ENCODE peak calls at places on chromosome 7, in ten cellular contexts. O, Z, W, C, L, A, H, N, K and T are unnamed samples.
A peak's percentile ranks its signal among the peaks of the same experiment; 100 is the strongest.

GRCh38 chr7:153422291-153423189 is 629.7 kb upstream of the DPP6 start:
- DNase-seq in O (no peak), Z (no peak), W (no peak), C (no peak), L (no peak), A (no peak), H (peak; percentile 44), N (no peak), K (no peak), T (no peak)

GRCh38 chr7:150740053-150740452 is 2.8 kb downstream of the GIMAP5 start:
- DNase-seq in O (no peak), Z (no peak), W (no peak), C (no peak), L (no peak), A (no peak), H (no peak), N (peak; percentile 36), K (no peak), T (no peak)

GRCh38 chr7:14507617-14508016 is 394.9 kb downstream of the DGKB start:
- DNase-seq in O (no peak), Z (peak; percentile 66), W (no peak), C (no peak), L (no peak), A (peak; percentile 80), H (no peak), N (no peak), K (no peak), T (no peak)

GRCh38 chr7:36600869-36601530 is 123.3 kb downstream of the AOAH start:
- DNase-seq in O (no peak), Z (peak; percentile 60), W (no peak), C (peak; percentile 34), L (no peak), A (peak; percentile 51), H (no peak), N (no peak), K (no peak), T (no peak)

GRCh38 chr7:46908770-46909169 is 673.1 kb downstream of the TNS3 start:
- DNase-seq in O (no peak), Z (peak; percentile 91), W (no peak), C (no peak), L (no peak), A (no peak), H (no peak), N (no peak), K (no peak), T (no peak)

GRCh38 chr7:142798451-142799438 is 28.0 kb downstream of the PRSS2 start:
- DNase-seq in O (no peak), Z (no peak), W (no peak), C (no peak), L (no peak), A (no peak), H (no peak), N (no peak), K (no peak), T (peak; percentile 50)

GRCh38 chr7:149282331-149282655 is 20.3 kb downstream of the ZNF783 start:
- DNase-seq in O (no peak), Z (no peak), W (no peak), C (no peak), L (no peak), A (no peak), H (no peak), N (no peak), K (no peak), T (no peak)

GRCh38 chr7:132750530-132751281 is 174.4 kb upstream of the PLXNA4 start:
- DNase-seq in O (no peak), Z (peak; percentile 43), W (no peak), C (no peak), L (no peak), A (no peak), H (no peak), N (no peak), K (no peak), T (no peak)

GRCh38 chr7:93547716-93548115 is 26.8 kb downstream of the CALCR start:
- DNase-seq in O (no peak), Z (peak; percentile 4), W (no peak), C (no peak), L (no peak), A (no peak), H (no peak), N (no peak), K (no peak), T (no peak)

GRCh38 chr7:129150199-129150996 is 5.9 kb downstream of the TSPAN33 start:
- DNase-seq in O (no peak), Z (no peak), W (no peak), C (no peak), L (no peak), A (no peak), H (no peak), N (no peak), K (no peak), T (no peak)

GRCh38 chr7:101108330-101108857 is 18.5 kb upstream of the SERPINE1 start:
- DNase-seq in O (peak; percentile 51), Z (peak; percentile 65), W (peak; percentile 81), C (no peak), L (no peak), A (peak; percentile 55), H (no peak), N (peak; percentile 64), K (peak; percentile 67), T (peak; percentile 76)

DNA sequence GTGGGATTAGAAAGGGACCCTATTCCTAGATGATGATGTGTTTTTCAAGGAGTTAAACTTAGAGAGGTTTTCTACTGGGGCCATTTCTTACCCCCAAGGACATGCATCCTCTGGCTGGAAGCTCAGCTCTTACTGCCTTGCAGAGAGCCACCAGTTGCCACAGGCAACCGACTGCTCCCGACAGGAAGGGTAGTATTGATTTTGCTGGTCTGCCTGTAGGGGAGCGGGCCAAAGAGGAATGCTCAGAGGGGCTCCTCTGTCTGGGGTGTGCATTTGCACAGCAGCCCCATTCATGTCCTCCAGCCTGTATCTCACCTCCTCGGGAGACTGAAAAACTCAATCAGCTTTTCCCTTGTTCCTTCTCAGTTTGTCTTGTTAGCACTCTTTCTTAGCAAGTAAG is 739.1 kb upstream of the GALNT17 start:
- DNase-seq in O (no peak), Z (no peak), W (no peak), C (no peak), L (no peak), A (no peak), H (no peak), N (no peak), K (no peak), T (no peak)
- H3K4me3 ChIP-seq in O (no peak overlapping the region), Z (no peak overlapping the region), W (no peak overlapping the region), C (no peak overlapping the region), L (no peak overlapping the region), A (no peak overlapping the region), H (no peak overlapping the region), N (no peak overlapping the region), K (no peak overlapping the region), T (no peak overlapping the region)

DNA sequence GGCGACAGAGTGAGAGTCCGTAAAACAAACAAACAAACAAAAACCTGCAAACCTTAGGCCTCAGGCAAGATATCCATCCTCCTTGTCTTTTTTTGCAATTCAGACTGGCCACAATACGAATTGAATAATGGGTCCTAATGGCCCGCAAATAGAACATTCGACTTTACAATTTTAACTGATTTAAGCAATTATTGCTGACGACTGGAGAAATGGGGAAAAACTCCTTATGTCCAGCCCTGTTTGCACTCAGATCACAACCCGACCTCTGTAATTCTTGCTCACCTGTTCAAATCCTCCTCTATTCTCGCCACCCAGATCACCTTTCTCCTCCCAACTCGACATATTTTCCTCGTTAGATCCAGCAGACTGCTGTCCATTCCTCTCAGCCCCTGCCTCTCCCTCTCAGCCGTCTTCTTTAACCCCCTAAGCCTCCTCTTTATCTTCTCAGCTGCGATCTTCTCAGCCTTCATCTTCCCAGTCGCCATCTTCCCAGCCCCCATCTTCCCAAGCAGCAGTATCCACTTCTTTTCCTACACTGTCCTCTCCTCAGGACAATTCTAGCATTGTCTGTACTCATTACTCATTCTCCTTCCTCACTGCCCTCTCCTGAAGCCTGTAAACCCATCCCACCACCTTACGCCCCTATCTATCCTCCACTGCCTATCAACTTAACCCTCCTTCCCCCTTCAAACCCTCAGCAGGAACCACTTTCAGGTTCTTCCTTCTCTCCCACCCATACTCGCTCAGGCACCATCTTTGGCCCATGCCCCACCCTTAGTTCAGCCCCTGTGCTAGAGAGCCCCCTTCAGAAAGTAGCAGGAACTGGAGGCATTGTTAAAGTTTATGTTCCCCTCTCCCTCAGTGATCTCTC is 61.8 kb downstream of the LRRC17 start:
- DNase-seq in O (no peak), Z (no peak), W (no peak), C (no peak), L (no peak), A (no peak), H (no peak), N (no peak), K (no peak), T (no peak)
- TF ChIP-seq CTCF in O (no peak), Z (no peak), W (no peak), C (no peak), L (no peak), A (no peak), H (no peak), N (no peak), K (peak; percentile 9), T (peak; percentile 20)

DNA sequence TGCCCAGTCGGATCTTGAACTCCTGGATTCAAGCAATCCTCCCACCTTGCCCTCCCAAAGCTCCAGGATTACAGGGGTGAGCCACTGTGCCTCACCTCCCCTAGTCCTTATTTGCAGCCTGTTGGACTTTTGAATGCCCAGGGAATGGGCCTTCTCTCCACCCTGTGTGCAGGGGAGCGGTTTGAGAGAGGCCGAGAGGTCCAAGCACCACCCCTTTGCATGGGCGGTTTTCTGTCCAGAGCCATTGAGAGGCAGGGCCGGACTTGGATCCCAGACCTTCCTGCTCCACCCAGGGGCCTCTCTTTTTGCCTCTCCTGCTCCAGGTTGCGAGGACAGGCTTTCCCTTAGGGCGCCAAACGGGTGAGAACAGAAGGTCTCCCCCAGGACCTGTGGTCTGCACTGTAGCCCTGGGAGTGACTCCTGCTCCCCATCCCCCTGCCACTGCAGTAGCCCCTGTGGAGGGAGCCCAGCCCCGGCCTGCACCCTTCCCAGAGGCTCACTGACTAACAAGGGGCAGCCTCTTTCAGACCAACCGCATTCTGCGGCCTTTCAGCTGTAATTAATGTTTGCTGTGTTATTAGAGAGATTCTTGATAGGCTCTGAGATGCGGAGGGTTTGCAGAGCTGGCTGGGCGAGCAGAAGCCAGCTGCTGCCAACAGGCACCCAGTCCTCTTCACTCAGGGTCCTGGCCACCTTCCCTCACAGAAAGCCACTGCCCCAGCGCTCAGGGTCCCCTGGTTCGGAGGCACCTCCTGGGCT is 57.9 kb downstream of the ELFN1 start:
- DNase-seq in O (no peak), Z (no peak), W (no peak), C (no peak), L (no peak), A (no peak), H (no peak), N (no peak), K (no peak), T (no peak)
- H3K4me1 ChIP-seq in O (no peaks in the 10 kb centered on the region), Z (no peaks in the 10 kb centered on the region), W (no peaks in the 10 kb centered on the region), C (no peaks in the 10 kb centered on the region), L (peaks cover 18% of the 10 kb centered on the region), A (peaks cover 9% of the 10 kb centered on the region), H (no peaks in the 10 kb centered on the region), N (no peaks in the 10 kb centered on the region), K (no peaks in the 10 kb centered on the region), T (peaks cover 20% of the 10 kb centered on the region)

DNA sequence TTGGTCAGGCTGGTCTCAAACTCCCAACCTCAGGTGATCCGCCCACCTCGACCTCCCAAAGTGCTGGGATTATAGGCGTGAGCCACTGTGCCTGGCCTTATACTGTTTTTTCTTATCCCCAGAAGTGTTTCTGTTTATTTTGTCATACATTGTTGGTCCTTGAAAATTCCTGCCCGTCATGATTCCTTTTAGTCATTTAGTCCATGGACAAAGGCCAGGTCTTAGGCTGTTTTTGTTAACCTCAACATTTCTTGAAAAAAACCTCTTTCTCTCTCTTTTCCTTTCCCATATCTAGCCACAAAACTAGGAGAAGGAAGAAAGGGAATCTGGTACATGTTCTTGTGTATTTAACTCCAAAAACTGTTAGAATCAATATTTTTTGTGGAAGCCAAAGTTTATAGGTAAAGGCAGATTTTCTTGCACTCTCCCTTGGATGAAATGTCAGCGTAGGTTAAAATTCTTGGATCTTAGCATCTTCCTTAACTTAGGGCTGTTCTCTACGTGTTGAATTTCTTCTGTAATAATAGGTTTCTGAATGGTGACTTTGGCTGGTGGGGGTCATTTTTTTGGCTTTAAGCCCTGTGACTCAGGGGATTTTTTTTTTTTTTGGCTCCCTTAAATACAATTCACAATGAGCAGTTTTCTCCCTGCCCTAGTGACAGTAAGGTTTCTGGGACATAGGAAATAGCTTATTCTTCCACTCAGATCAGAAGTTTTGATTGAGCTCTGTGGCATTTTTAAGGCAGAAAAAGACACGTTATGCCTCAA is 500.8 kb downstream of the AUTS2 start:
- DNase-seq in O (no peak), Z (peak; percentile 47), W (no peak), C (no peak), L (no peak), A (no peak), H (no peak), N (no peak), K (no peak), T (no peak)
- H3K4me3 ChIP-seq in O (no peak overlapping the region), Z (no peak overlapping the region), W (no peak overlapping the region), C (no peak overlapping the region), L (no peak overlapping the region), A (no peak overlapping the region), H (no peak overlapping the region), N (no peak overlapping the region), K (no peak overlapping the region), T (no peak overlapping the region)